ENCODE peak calls at places on chromosome 12, in five cellular contexts. S is suprapubic skin, B is A549, H is K562, P is body of pancreas. Y is an unnamed sample.
A peak's percentile ranks its signal among the peaks of the same experiment; 100 is the strongest.

GRCh38 chr12:88753707-88754106 is 173.4 kb upstream of the KITLG start:
- DNase-seq in S (no peak), B (no peak), H (no peak), P (no peak), Y (no peak)

GRCh38 chr12:95683418-95683817 is 107.1 kb downstream of the NTN4 start:
- DNase-seq in S (no peak), B (no peak), H (no peak), P (no peak), Y (no peak)

GRCh38 chr12:57895337-57896138 is 45.8 kb upstream of the ATP23 start:
- DNase-seq in S (no peak), B (no peak), H (no peak), P (no peak), Y (no peak)

GRCh38 chr12:78315018-78315417 is 484.3 kb downstream of the NAV3 start:
- DNase-seq in S (no peak), B (no peak), H (no peak), P (no peak), Y (no peak)

GRCh38 chr12:103665971-103666370 is 78.9 kb downstream of the STAB2 start:
- DNase-seq in S (no peak), B (no peak), H (no peak), P (no peak), Y (no peak)

GRCh38 chr12:124316257-124316656 is 21.4 kb downstream of the RFLNA start:
- DNase-seq in S (no peak), B (no peak), H (no peak), P (no peak), Y (no peak)

GRCh38 chr12:50132505-50133135 is 20.6 kb downstream of the COX14 start:
- DNase-seq in S (no peak), B (no peak), H (no peak), P (no peak), Y (no peak)

GRCh38 chr12:67151891-67152290 is 117.3 kb upstream of the CAND1 start:
- DNase-seq in S (no peak), B (no peak), H (no peak), P (no peak), Y (no peak)

GRCh38 chr12:49555631-49556390 is 12.1 kb downstream of the MCRS1 start:
- DNase-seq in S (no peak), B (no peak), H (no peak), P (no peak), Y (no peak)

GRCh38 chr12:32455607-32456063 is 56.3 kb downstream of the FGD4 start:
- DNase-seq in S (no peak), B (peak; percentile 66), H (peak; percentile 31), P (no peak), Y (no peak)

GRCh38 chr12:89951050-89951693 is 242.5 kb upstream of the ATP2B1 start:
- DNase-seq in S (no peak), B (peak; percentile 81), H (no peak), P (no peak), Y (no peak)

GRCh38 chr12:7061596-7061995 is 1.1 kb downstream of the C1S start:
- DNase-seq in S (no peak), B (no peak), H (no peak), P (no peak), Y (no peak)

GRCh38 chr12:56041579-56042429 is at the start of gene RPS26:
- DNase-seq in S (peak; percentile 96), B (peak; percentile 91), H (peak; percentile 92), P (peak; percentile 97), Y (peak; percentile 90)

GRCh38 chr12:56042430-56043203 is 899 bp downstream of the RPS26 start:
- DNase-seq in S (no peak), B (no peak), H (no peak), P (no peak), Y (no peak)

GRCh38 chr12:56040963-56041578 is 647 bp upstream of the RPS26 start:
- DNase-seq in S (no peak), B (no peak), H (no peak), P (no peak), Y (no peak)

GRCh38 chr12:56046027-56046780 is 4.5 kb downstream of the RPS26 start:
- DNase-seq in S (no peak), B (no peak), H (no peak), P (no peak), Y (no peak)
- TF ChIP-seq POLR2A in S (no peak), B (peak; percentile 10), H (peak; percentile 5), P (no peak), Y (no peak)

GRCh38 chr12:101407054-101407437 is 526 bp downstream of the ARL1 start:
- DNase-seq in S (no peak), B (no peak), H (no peak), P (no peak), Y (no peak)

GRCh38 chr12:101407438-101408345 is at the start of gene ARL1:
- DNase-seq in S (peak; percentile 90), B (peak; percentile 87), H (peak; percentile 76), P (peak; percentile 89), Y (peak; percentile 19)
- TF ChIP-seq POLR2A in S (peak; percentile 9), B (peak; percentile 79), H (peak; percentile 92), P (peak; percentile 84), Y (no peak)

DNA sequence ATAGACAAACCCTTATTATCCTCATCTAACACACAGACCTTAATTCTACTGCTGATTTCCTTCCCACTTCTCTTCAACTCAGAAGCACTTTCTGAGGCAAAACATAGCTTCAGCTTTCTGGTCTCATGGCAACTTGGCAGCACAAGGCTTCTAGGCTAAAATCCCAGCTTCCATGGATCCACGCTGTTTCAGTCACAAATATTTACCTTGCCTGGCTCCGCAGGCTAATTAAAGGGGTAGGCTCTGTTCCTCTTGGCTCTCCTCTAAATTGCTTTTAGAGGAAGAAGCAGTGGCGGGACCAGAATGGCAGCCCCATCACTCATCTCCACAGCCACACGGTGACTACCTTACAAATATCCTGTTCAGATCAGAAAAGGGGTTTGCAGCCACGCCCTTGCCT is 221.6 kb upstream of the NUDT4 start:
- DNase-seq in S (no peak), B (no peak), H (no peak), P (peak; percentile 24), Y (no peak)
- TF ChIP-seq POLR2A in S (no peak), B (no peak), H (no peak), P (no peak), Y (no peak)

GRCh38 chr12:13044002-13044858 is at the start of gene FAM234B:
- DNase-seq in S (peak; percentile 86), B (peak; percentile 88), H (peak; percentile 78), P (peak; percentile 81), Y (no peak)
- TF ChIP-seq POLR2A in S (no peak), B (peak; percentile 86), H (no peak), P (peak; percentile 50), Y (no peak)

GRCh38 chr12:64008596-64008995 is 164.1 kb downstream of the SRGAP1 start:
- DNase-seq in S (no peak), B (no peak), H (no peak), P (no peak), Y (no peak)
- TF ChIP-seq POLR2A in S (no peak), B (no peak), H (no peak), P (no peak), Y (no peak)

Y was measured in esophagus squamous epithelium.